ENCODE peak calls at places on chromosome 4, in eight cellular contexts. H, B, K, W, T, M, F and L are unnamed samples.

GRCh38 chr4:77446611-77447010 is 159.0 kb upstream of the CXCL13 start:
- DNase-seq in B (no peak), M (no peak), K (no peak), W (no peak), H (no peak), F (no peak), T (no peak), L (no peak)

GRCh38 chr4:151573474-151573873 is 164.5 kb downstream of the FHIP1A start:
- DNase-seq in H (no peak), K (no peak), F (no peak), T (no peak), W (no peak), B (no peak), M (no peak), L (no peak)

GRCh38 chr4:145878501-145879435 is 59.9 kb downstream of the ZNF827 start:
- DNase-seq in F (no peak), W (no peak), B (peak; percentile 64), H (no peak), T (peak; percentile 84), K (no peak), M (no peak), L (no peak)

GRCh38 chr4:68581382-68582338 is 5.5 kb upstream of the UGT2B17 start:
- DNase-seq in K (no peak), F (no peak), B (no peak), H (no peak), M (no peak), T (no peak), W (no peak), L (no peak)

GRCh38 chr4:151045907-151046306 is 30.8 kb upstream of the LRBA start:
- DNase-seq in M (peak; percentile 30), K (no peak), T (no peak), B (no peak), W (no peak), F (no peak), H (no peak), L (no peak)

GRCh38 chr4:27184508-27185155 is 324.0 kb downstream of the STIM2 start:
- DNase-seq in F (no peak), B (no peak), T (no peak), M (no peak), W (no peak), K (no peak), H (no peak), L (no peak)

GRCh38 chr4:125322363-125322730 is 7.6 kb downstream of the FAT4 start:
- DNase-seq in K (no peak), B (peak; percentile 69), W (no peak), M (no peak), T (peak; percentile 50), H (no peak), F (no peak), L (no peak)

GRCh38 chr4:183499389-183499788 is 5.5 kb upstream of the ING2 start:
- DNase-seq in M (peak; percentile 24), B (peak; percentile 9), F (no peak), K (no peak), T (no peak), W (no peak), H (no peak), L (no peak)

GRCh38 chr4:78768447-78769177 is 7.5 kb upstream of the BMP2K start:
- DNase-seq in K (no peak), W (no peak), F (no peak), H (no peak), T (peak; percentile 81), B (no peak), M (peak; percentile 42), L (no peak)

GRCh38 chr4:100933628-100934027 is 413.7 kb downstream of the PPP3CA start:
- DNase-seq in B (peak; percentile 87), K (no peak), W (no peak), H (no peak), T (peak; percentile 85), M (no peak), F (no peak), L (no peak)
- TF ChIP-seq CTCF in B (no peak), K (no peak), W (no peak), H (no peak), T (no peak), M (no peak), F (no peak), L (no peak)

GRCh38 chr4:177105526-177105925 is 204.1 kb upstream of the NEIL3 start:
- DNase-seq in K (no peak), M (no peak), H (no peak), F (no peak), T (peak; percentile 72), W (no peak), B (no peak), L (no peak)

GRCh38 chr4:177097291-177097690 is 212.4 kb upstream of the NEIL3 start:
- DNase-seq in W (no peak), K (no peak), B (no peak), H (no peak), M (no peak), F (no peak), T (no peak), L (no peak)

GRCh38 chr4:177100307-177100706 is 209.4 kb upstream of the NEIL3 start:
- DNase-seq in F (no peak), H (no peak), K (no peak), W (no peak), M (no peak), B (no peak), T (no peak), L (no peak)
- TF ChIP-seq CTCF in F (no peak), H (peak; percentile 19), K (no peak), W (no peak), M (no peak), B (no peak), T (no peak), L (no peak)

GRCh38 chr4:109611045-109611616 is 51.1 kb downstream of the MCUB start:
- DNase-seq in K (no peak), T (no peak), F (no peak), W (no peak), H (no peak), B (peak; percentile 4), M (peak; percentile 39), L (no peak)
- TF ChIP-seq CTCF in K (no peak), T (no peak), F (no peak), W (no peak), H (no peak), B (no peak), M (no peak), L (no peak)

DNA sequence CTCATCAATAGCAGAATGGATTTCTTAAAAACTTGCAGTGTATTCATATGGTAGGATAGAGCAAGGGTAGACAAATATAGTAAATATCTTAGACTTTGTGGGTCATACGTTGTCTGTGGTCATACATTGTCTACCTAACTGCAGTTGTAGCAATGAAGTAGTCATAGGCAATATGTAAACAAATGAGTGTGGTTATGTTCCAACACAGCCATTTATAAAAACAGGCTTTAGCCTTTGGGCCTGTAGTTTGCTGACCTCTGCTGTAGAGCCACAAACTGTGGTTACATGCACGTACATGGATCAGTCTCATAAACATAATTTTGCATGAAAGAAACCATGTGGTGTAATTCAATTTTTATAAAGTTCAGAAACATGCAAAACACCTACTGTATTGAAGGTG is 98.9 kb downstream of the LARP1B start:
- DNase-seq in B (peak; percentile 56), K (no peak), T (peak; percentile 61), W (no peak), M (no peak), H (no peak), F (no peak), L (no peak)
- TF ChIP-seq CTCF in B (no peak), K (no peak), T (no peak), W (no peak), M (no peak), H (no peak), F (no peak), L (no peak)

DNA sequence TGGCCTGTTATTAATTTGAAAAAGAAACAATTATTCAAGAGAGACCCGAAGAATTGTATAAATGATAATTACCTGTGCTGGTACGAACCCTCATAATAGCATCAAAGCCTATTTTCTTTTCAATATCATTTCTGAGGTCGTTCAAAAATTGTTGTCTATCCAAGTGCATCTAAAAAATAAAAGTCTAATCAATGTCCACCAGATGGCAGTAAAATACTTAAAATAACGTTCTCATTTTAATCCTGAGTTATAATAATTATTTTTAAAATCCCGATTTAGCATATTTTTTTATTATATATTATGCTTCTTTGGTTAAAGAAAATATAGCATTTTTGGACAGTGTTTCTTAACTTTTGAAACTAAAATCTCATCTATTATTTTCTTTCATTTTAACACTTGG is 55.7 kb downstream of the METTL14 start:
- DNase-seq in F (no peak), W (no peak), M (no peak), K (no peak), H (no peak), T (peak; percentile 35), B (peak; percentile 58), L (no peak)
- TF ChIP-seq CTCF in F (peak; percentile 51), W (no peak), M (peak; percentile 22), K (peak; percentile 52), H (peak; percentile 79), T (no peak), B (peak; percentile 20), L (no peak)

DNA sequence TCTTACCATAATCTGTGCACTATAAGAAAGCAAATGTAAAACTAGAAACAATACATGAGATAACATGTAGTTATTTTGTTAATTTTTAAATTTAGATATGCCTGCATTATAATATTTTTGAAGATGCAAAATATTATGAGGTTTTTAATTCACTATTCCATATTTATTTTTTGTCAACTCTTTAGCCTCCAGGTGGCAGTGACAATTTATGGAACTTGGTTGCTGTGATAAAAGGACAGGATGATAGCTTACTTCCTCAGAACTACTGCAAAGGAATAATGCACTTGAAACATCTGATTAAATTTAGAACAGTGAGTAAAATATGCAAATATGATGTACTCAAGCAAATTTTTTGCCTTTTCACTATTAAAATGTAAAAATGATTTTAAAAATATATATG is 45.1 kb downstream of the SPATA4 start:
- DNase-seq in F (no peak), K (no peak), T (peak; percentile 58), W (peak; percentile 8), M (no peak), H (no peak), B (peak; percentile 51), L (no peak)
- TF ChIP-seq CTCF in F (no peak), K (peak; percentile 50), T (peak; percentile 14), W (no peak), M (no peak), H (peak; percentile 48), B (peak; percentile 33), L (no peak)

DNA sequence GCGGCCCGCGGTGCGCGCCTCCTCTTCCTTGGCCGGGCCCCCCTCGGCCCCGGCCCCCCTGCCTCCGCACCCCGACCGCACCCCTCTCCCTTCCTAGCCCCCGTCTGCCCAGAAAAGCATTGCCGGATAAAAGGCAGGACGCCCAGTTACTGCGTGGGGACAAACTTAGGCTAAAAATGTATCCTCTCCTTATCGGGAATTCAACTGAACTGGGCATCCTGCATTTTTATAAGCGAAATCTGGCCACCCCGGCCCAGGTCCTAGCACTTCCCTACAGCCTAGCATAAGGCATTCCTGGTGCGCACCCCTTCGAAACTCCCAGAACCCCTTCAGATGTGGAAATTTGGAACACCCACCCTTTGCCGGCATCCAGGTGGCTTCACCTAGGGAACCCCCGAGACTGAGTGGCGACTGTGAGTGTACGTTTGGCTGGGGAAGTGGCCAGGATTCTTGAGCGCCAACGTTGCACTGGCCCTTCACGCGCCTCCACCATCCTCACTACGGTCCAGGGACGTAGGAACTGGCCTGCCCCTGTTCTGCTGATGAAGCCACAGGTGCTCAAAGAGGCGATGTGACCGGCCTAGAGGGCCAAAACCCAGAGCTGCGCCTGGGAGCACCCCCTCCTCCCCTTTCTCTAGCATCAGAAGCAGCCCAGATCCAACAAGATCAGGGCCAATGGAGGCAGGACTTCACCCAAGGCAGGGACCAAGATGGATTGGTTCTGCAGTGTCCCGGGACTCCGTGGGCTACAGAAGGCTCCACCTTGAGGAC is 5.7 kb upstream of the RNF4 start:
- DNase-seq in M (no peak), H (no peak), T (no peak), F (no peak), K (no peak), W (no peak), B (no peak), L (no peak)
- TF ChIP-seq CTCF in M (no peak), H (peak; percentile 46), T (no peak), F (no peak), K (no peak), W (no peak), B (no peak), L (no peak)

GRCh38 chr4:72496119-72496518 is 72.9 kb downstream of the ADAMTS3 start:
- DNase-seq in F (no peak), M (no peak), K (no peak), T (no peak), B (no peak), W (no peak), H (no peak), L (no peak)
- TF ChIP-seq CTCF in F (no peak), M (no peak), K (no peak), T (no peak), B (peak; percentile 5), W (no peak), H (peak; percentile 14), L (no peak)